ENCODE peak calls at places on chromosomes 5 and 9, in five cellular contexts. P is cardiac fibroblast; C is DMS153; A is renal cortical epithelial cell; D is stimulated activated naive CD8-positive, alpha-beta T cell treated with anti-CD3 and anti-CD28 coated beads, Interleukin-15, Interleukin-2, amounts not matched to agents 100 U/mL and 50 U/mL, for 24 hours. Y is an unnamed sample.

GRCh38 chr9:21681641-21682040 is 120.8 kb upstream of the MTAP start:
- DNase-seq in P (peak; percentile 84), C (no peak), A (peak; percentile 97), D (no peak), Y (peak; percentile 79)

GRCh38 chr9:22446950-22447606 is 454 bp downstream of the DMRTA1 start:
- DNase-seq in P (peak; percentile 44), C (peak; percentile 69), A (peak; percentile 36), D (peak; percentile 41), Y (peak; percentile 47)

GRCh38 chr5:124234022-124234899 is 512.2 kb downstream of the ZNF608 start:
- DNase-seq in P (no peak), C (no peak), A (no peak), D (no peak), Y (peak; percentile 7)

GRCh38 chr9:33166263-33167083 is 663 bp downstream of the B4GALT1 start:
- DNase-seq in P (peak; percentile 54), C (no peak), A (no peak), D (peak; percentile 49), Y (peak; percentile 32)

GRCh38 chr5:180026725-180027448 is 44.7 kb downstream of the RNF130 start:
- DNase-seq in P (no peak), C (no peak), A (peak; percentile 21), D (no peak), Y (no peak)

GRCh38 chr5:145826869-145827268 is 8.3 kb downstream of the PRELID2 start:
- DNase-seq in P (no peak), C (no peak), A (no peak), D (no peak), Y (no peak)

GRCh38 chr9:14400658-14400995 is 86.7 kb upstream of the NFIB start:
- DNase-seq in P (peak; percentile 98), C (peak; percentile 84), A (peak; percentile 44), D (no peak), Y (peak; percentile 93)

GRCh38 chr9:76365028-76365427 is 29.2 kb downstream of the RFK start:
- DNase-seq in P (peak; percentile 68), C (no peak), A (peak; percentile 96), D (no peak), Y (peak; percentile 55)

GRCh38 chr9:842918-843468 is 1.5 kb downstream of the DMRT1 start:
- DNase-seq in P (no peak), C (no peak), A (no peak), D (no peak), Y (no peak)

GRCh38 chr5:116577064-116577788 is 2.6 kb upstream of the SEMA6A start:
- DNase-seq in P (no peak), C (no peak), A (no peak), D (peak; percentile 11), Y (no peak)

GRCh38 chr5:74543162-74543995 is 97.1 kb downstream of the ENC1 start:
- DNase-seq in P (peak; percentile 76), C (peak; percentile 8), A (peak; percentile 96), D (no peak), Y (peak; percentile 74)

GRCh38 chr5:5179079-5179478 is 38.9 kb downstream of the ADAMTS16 start:
- DNase-seq in P (no peak), C (no peak), A (peak; percentile 41), D (no peak), Y (no peak)

GRCh38 chr5:383621-384020 is 59.4 kb upstream of the EXOC3 start:
- DNase-seq in P (no peak), C (no peak), A (no peak), D (no peak), Y (no peak)

GRCh38 chr5:132308701-132309100 is 14.5 kb downstream of the SLC22A4 start:
- DNase-seq in P (no peak), C (no peak), A (no peak), D (no peak), Y (no peak)

GRCh38 chr5:158074992-158075769 is 216.2 kb upstream of the CLINT1 start:
- DNase-seq in P (peak; percentile 77), C (no peak), A (peak; percentile 64), D (peak; percentile 50), Y (peak; percentile 84)

GRCh38 chr9:95880011-95880690 is 4.7 kb downstream of the ERCC6L2 start:
- DNase-seq in P (peak; percentile 77), C (no peak), A (peak; percentile 16), D (no peak), Y (peak; percentile 84)

GRCh38 chr9:73565833-73566465 is 414.3 kb downstream of the ANXA1 start:
- DNase-seq in P (peak; percentile 0), C (peak; percentile 30), A (peak; percentile 59), D (no peak), Y (peak; percentile 91)

GRCh38 chr9:130226112-130226511 is 39.4 kb upstream of the HMCN2 start:
- DNase-seq in P (no peak), C (no peak), A (no peak), D (no peak), Y (no peak)

GRCh38 chr5:59328801-59329296 is 564.7 kb downstream of the PDE4D start:
- DNase-seq in P (peak; percentile 38), C (no peak), A (peak; percentile 92), D (no peak), Y (peak; percentile 92)

GRCh38 chr9:132383462-132383883 is 23.2 kb downstream of the TTF1 start:
- DNase-seq in P (no peak), C (no peak), A (no peak), D (no peak), Y (no peak)

GRCh38 chr5:160467555-160468418 is 46.1 kb downstream of the PTTG1 start:
- DNase-seq in P (peak; percentile 93), C (no peak), A (peak; percentile 97), D (peak; percentile 89), Y (peak; percentile 91)

GRCh38 chr5:97629281-97629680 is 446.2 kb upstream of the RIOK2 start:
- DNase-seq in P (peak; percentile 92), C (no peak), A (no peak), D (no peak), Y (peak; percentile 81)

GRCh38 chr9:91890662-91891061 is 59.4 kb downstream of the ROR2 start:
- DNase-seq in P (no peak), C (no peak), A (no peak), D (no peak), Y (no peak)

GRCh38 chr5:102946971-102947370 is 173.0 kb downstream of the GIN1 start:
- DNase-seq in P (no peak), C (no peak), A (no peak), D (no peak), Y (no peak)